ENCODE peak calls at places on chromosomes 2 and 18, in four cellular contexts. K is BJ, A is K562, U is left lobe of liver. J is an unnamed sample.

GRCh38 chr2:189370719-189371118 is 70.6 kb upstream of the WDR75 start:
- DNase-seq in K (no peak), A (no peak), U (no peak), J (no peak)

GRCh38 chr2:233700028-233700635 is 7.4 kb downstream of the UGT1A6 start:
- DNase-seq in K (peak), A (no peak), U (peak), J (no peak)

GRCh38 chr2:18910843-18911242 is 321.5 kb upstream of the NT5C1B start:
- DNase-seq in K (peak), A (no peak), U (no peak), J (no peak)

GRCh38 chr18:62105373-62105772 is 81.5 kb downstream of the PIGN start:
- DNase-seq in K (no peak), A (no peak), U (no peak), J (no peak)

GRCh38 chr2:168246072-168246482 is 1.3 kb downstream of the STK39 start:
- DNase-seq in K (no peak), A (no peak), U (no peak), J (no peak)

GRCh38 chr2:86703704-86704370 is 16.3 kb upstream of the RMND5A start:
- DNase-seq in K (peak), A (no peak), U (no peak), J (peak)

GRCh38 chr2:226763320-226763719 is 36.3 kb downstream of the IRS1 start:
- DNase-seq in K (no peak), A (no peak), U (no peak), J (no peak)

GRCh38 chr2:101442042-101442666 is 32.8 kb downstream of the RFX8 start:
- DNase-seq in K (no peak), A (no peak), U (no peak), J (no peak)

GRCh38 chr2:174450021-174450816 is 36.6 kb downstream of the GPR155 start:
- DNase-seq in K (no peak), A (no peak), U (no peak), J (no peak)

GRCh38 chr2:28668880-28669279 is 82.8 kb upstream of the PPP1CB start:
- DNase-seq in K (no peak), A (no peak), U (no peak), J (no peak)

GRCh38 chr2:58923869-58924268 is 682.7 kb upstream of the FANCL start:
- DNase-seq in K (peak), A (no peak), U (no peak), J (no peak)

GRCh38 chr2:223669453-223670225 is 67.5 kb upstream of the SCG2 start:
- DNase-seq in K (no peak), A (no peak), U (no peak), J (no peak)

GRCh38 chr2:159600752-159601151 is 15.6 kb downstream of the BAZ2B start:
- DNase-seq in K (no peak), A (no peak), U (no peak), J (no peak)

J was measured in left colon.